ENCODE peak calls at places on chromosomes 16 and 17, in four cellular contexts. K is fibroblast of mammary gland, C is foreskin fibroblast, E is heart right ventricle. Q is an unnamed sample.
A peak's percentile ranks its signal among the peaks of the same experiment; 100 is the strongest.

GRCh38 chr17:30961213-30962188 is 9.3 kb upstream of the RNF135 start:
- DNase-seq in C (no peak), K (peak; percentile 20), E (no peak), Q (no peak)

GRCh38 chr16:79801550-79802090 is 201.1 kb upstream of the MAF start:
- DNase-seq in C (no peak), K (peak; percentile 7), E (no peak), Q (no peak)

GRCh38 chr16:5838071-5838470 is 740.5 kb upstream of the EEF2KMT start:
- DNase-seq in E (no peak), C (no peak), K (no peak), Q (no peak)

GRCh38 chr17:34300652-34301390 is 15.3 kb downstream of the CCL11 start:
- DNase-seq in E (no peak), K (peak; percentile 80), C (peak; percentile 55), Q (no peak)

GRCh38 chr17:2405247-2405926 is 4.5 kb upstream of the MNT start:
- DNase-seq in E (no peak), K (peak; percentile 97), C (peak; percentile 93), Q (no peak)

GRCh38 chr17:33084755-33085154 is 93.1 kb downstream of the SPACA3 start:
- DNase-seq in E (no peak), K (no peak), C (no peak), Q (no peak)

GRCh38 chr16:76963614-76964315 is 227.2 kb upstream of the MON1B start:
- DNase-seq in C (no peak), K (no peak), E (no peak), Q (no peak)

GRCh38 chr16:56273615-56274014 is 82.3 kb downstream of the GNAO1 start:
- DNase-seq in K (no peak), E (no peak), C (no peak), Q (no peak)

GRCh38 chr16:2527071-2527783 is 4.0 kb downstream of the CEMP1 start:
- DNase-seq in K (no peak), C (no peak), E (no peak), Q (no peak)

GRCh38 chr17:58176200-58176599 is 9.4 kb downstream of the OR4D2 start:
- DNase-seq in K (peak; percentile 18), C (no peak), E (no peak), Q (no peak)

GRCh38 chr17:82648761-82649474 is 674 bp upstream of the WDR45B start:
- DNase-seq in E (peak; percentile 69), C (no peak), K (peak; percentile 4), Q (no peak)

GRCh38 chr17:60386475-60387058 is 5.4 kb downstream of the USP32 start:
- DNase-seq in E (no peak), K (peak; percentile 6), C (no peak), Q (no peak)

GRCh38 chr17:2195729-2196128 is 107.9 kb downstream of the SMG6 start:
- DNase-seq in C (no peak), E (no peak), K (no peak), Q (peak; percentile 5)

GRCh38 chr16:12589676-12590075 is 214.0 kb downstream of the CPPED1 start:
- DNase-seq in K (no peak), C (no peak), E (no peak), Q (no peak)

GRCh38 chr16:85963746-85964370 is 64.9 kb downstream of the IRF8 start:
- DNase-seq in C (no peak), K (no peak), E (peak; percentile 72), Q (no peak)

GRCh38 chr16:57791156-57791902 is 11.0 kb downstream of the KIFC3 start:
- DNase-seq in K (no peak), C (no peak), E (peak; percentile 64), Q (no peak)

GRCh38 chr17:50359005-50359699 is 13.2 kb downstream of the XYLT2 start:
- DNase-seq in E (no peak), C (no peak), K (no peak), Q (no peak)

GRCh38 chr16:57865746-57866528 is 63.6 kb upstream of the KIFC3 start:
- DNase-seq in K (no peak), E (no peak), C (no peak), Q (no peak)

GRCh38 chr16:67158637-67159600 is 790 bp downstream of the TRADD start:
- DNase-seq in K (no peak), E (no peak), C (no peak), Q (peak; percentile 65)

GRCh38 chr17:13544292-13544691 is 57.4 kb downstream of the HS3ST3A1 start:
- DNase-seq in K (peak; percentile 99), C (peak; percentile 95), E (no peak), Q (no peak)

GRCh38 chr16:80573700-80574120 is 32.9 kb downstream of the DYNLRB2 start:
- DNase-seq in C (no peak), E (no peak), K (no peak), Q (no peak)

GRCh38 chr17:79779088-79779529 is 1.2 kb downstream of the CBX2 start:
- DNase-seq in E (no peak), K (no peak), C (no peak), Q (no peak)

GRCh38 chr17:56648814-56649213 is 55.3 kb downstream of the NOG start:
- DNase-seq in E (no peak), C (no peak), K (no peak), Q (no peak)

GRCh38 chr17:37429039-37429438 is 22.4 kb downstream of the TADA2A start:
- DNase-seq in K (no peak), E (no peak), C (no peak), Q (no peak)

GRCh38 chr17:72705905-72706395 is 386.5 kb downstream of the SLC39A11 start:
- DNase-seq in C (no peak), K (no peak), E (no peak), Q (no peak)

GRCh38 chr17:79852748-79853147 is 13.5 kb upstream of the CBX4 start:
- DNase-seq in K (peak; percentile 50), C (no peak), E (no peak), Q (peak; percentile 56)

GRCh38 chr17:44894642-44895041 is 4.6 kb downstream of the EFTUD2 start:
- DNase-seq in K (no peak), C (no peak), E (no peak), Q (no peak)

GRCh38 chr16:87608400-87608985 is 6.2 kb downstream of the JPH3 start:
- DNase-seq in K (peak; percentile 57), C (peak; percentile 40), E (peak; percentile 70), Q (peak; percentile 84)

GRCh38 chr16:85663891-85664321 is 24.8 kb downstream of the GINS2 start:
- DNase-seq in E (no peak), K (peak; percentile 28), C (no peak), Q (no peak)

GRCh38 chr16:85970712-85971220 is 71.8 kb downstream of the IRF8 start:
- DNase-seq in K (no peak), C (no peak), E (no peak), Q (peak; percentile 53)

GRCh38 chr17:79831367-79832210 is 7.7 kb downstream of the CBX4 start:
- DNase-seq in K (no peak), C (no peak), E (peak; percentile 75), Q (peak; percentile 66)

DNA sequence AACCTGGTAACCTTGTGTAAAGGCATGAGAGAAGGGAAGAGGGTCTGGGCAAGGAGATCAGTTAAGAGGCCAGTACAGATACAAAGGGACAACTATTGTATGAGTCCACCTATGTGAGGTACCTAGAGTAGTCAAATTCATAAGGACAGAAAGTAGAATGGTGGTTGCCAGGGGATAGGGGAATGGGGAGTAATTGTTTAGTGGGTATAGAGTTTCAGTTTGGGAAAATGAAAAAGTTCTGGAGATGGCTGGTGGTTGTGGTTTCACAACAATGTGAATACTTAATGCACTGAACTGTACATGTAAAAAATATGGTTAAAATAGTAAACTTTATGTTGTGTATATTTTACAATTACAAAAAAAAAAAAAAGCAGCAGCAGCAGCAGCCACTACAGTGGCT is 49.4 kb downstream of the SNTB2 start:
- DNase-seq in K (no peak), E (no peak), C (no peak), Q (no peak)
- TF ChIP-seq CTCF in K (no peak), E (no peak), C (no peak), Q (no peak)

DNA sequence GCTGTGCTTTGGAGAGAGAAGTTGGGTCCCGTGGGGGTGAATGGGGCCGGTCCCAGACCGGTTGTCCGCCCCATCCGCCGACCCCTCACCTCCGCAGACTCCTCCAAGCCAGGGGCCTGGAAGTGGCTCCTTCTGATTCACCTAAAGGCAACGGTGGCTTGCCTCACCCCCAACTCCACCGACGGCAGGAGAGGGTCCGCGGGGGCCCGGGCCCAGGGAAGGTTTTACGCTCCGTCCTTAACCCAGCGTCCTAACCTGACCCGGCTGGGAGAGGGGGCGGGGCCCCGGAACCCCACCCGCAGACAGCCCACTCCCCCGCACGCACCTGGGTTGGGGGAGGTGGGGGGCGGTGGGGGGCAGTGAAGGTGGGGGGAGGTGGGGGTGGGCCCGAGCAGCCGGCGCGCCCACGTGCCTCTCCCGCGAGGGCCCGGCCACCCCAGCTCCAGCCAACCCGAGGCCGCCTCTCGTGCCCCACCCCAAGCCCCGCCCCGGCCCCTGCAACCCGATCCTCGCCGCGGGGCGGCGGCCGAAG is 12.7 kb upstream of the CD300A start:
- DNase-seq in E (no peak), K (no peak), C (no peak), Q (no peak)
- TF ChIP-seq CTCF in E (no peak), K (no peak), C (no peak), Q (no peak)

DNA sequence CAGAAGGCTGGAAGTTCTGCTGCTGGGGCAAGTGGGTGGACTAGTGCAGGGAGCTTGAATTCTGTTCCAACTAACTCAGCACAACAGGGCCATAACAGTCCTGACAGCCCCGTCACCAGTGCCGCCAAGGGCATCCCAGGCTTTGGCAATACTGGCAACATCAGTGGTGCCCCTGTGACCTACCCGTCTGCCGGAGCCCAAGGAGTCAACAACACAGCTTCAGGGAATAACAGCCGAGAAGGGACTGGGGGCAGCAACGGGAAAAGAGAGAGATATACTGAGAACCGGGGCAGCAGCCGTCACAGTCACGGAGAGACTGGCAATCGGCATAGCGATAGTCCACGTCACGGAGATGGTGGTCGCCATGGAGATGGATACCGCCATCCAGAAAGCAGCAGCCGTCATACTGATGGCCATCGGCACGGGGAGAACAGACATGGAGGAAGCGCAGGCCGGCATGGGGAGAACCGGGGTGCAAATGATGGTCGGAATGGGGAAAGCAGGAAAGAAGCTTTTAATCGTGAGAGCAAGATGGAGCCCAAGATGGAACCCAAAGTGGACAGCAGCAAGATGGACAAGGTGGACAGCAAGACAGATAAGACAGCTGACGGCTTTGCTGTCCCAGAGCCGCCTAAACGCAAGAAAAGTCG is 9.4 kb upstream of the PSMC5 start:
- DNase-seq in K (no peak), E (no peak), C (no peak), Q (no peak)
- TF ChIP-seq CTCF in K (no peak), E (no peak), C (no peak), Q (no peak)

GRCh38 chr17:74408262-74408661 is 23.6 kb upstream of the GPRC5C start:
- DNase-seq in E (no peak), K (peak; percentile 77), C (no peak), Q (peak; percentile 66)
- TF ChIP-seq CTCF in E (peak; percentile 11), K (peak; percentile 7), C (no peak), Q (no peak)

GRCh38 chr17:27398691-27399090 is 57.6 kb upstream of the KSR1 start:
- DNase-seq in K (no peak), E (no peak), C (no peak), Q (no peak)
- TF ChIP-seq CTCF in K (no peak), E (no peak), C (no peak), Q (no peak)

DNA sequence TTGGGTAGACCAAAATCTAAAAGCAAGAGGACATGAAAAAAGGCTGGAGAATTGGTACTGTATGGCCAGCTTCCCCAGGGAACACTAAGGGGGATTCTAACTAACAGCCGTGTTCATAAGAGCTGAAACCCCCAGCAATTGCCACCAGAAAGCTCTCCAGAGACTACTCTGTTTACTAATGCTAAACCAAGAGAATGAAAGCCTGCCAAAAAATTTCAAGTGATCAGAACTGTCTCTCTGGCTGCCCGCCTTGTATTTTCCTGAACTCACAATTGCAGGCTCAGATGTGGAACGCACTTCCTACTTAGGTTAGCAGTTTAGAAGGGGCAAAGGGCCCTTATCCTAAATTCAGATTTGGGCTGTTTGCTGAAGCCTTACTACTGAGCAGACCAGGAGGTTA is 24.1 kb downstream of the MYH10 start:
- DNase-seq in E (no peak), C (no peak), K (peak; percentile 28), Q (no peak)
- TF ChIP-seq CTCF in E (no peak), C (no peak), K (no peak), Q (no peak)

GRCh38 chr17:78307887-78308633 is 51.8 kb downstream of the SOCS3 start:
- DNase-seq in C (no peak), E (no peak), K (no peak), Q (no peak)
- TF ChIP-seq CTCF in C (no peak), E (no peak), K (peak; percentile 8), Q (no peak)

Q was measured in Calu3.